ENCODE peak calls at places on chromosomes 7 and 10, in five cellular contexts. H is IMR-90; M is H9; K is D721Med; V is CD8-positive, alpha-beta T cell. J is an unnamed sample.

GRCh38 chr10:60816624-60817023 is 38.3 kb downstream of the CDK1 start:
- DNase-seq in H (peak; percentile 90), M (no peak), K (peak; percentile 43), V (no peak), J (peak; percentile 24)

GRCh38 chr7:124918662-124919061 is 11.0 kb downstream of the POT1 start:
- DNase-seq in H (peak; percentile 2), M (no peak), K (no peak), V (no peak), J (no peak)

GRCh38 chr10:28130267-28130666 is 131.4 kb upstream of the ODAD2 start:
- DNase-seq in H (peak; percentile 75), M (no peak), K (no peak), V (no peak), J (no peak)

GRCh38 chr7:73304071-73304470 is 4.6 kb downstream of the NSUN5 start:
- DNase-seq in H (no peak), M (no peak), K (no peak), V (no peak), J (no peak)

GRCh38 chr7:64307254-64308018 is 6.3 kb upstream of the ZNF736 start:
- DNase-seq in H (peak; percentile 68), M (no peak), K (peak; percentile 30), V (peak; percentile 97), J (peak; percentile 92)

GRCh38 chr10:117318909-117319308 is 56.3 kb downstream of the PDZD8 start:
- DNase-seq in H (peak; percentile 35), M (no peak), K (no peak), V (no peak), J (no peak)

GRCh38 chr7:105911961-105912575 is 35.7 kb upstream of the ATXN7L1 start:
- DNase-seq in H (peak; percentile 60), M (no peak), K (no peak), V (no peak), J (no peak)

GRCh38 chr7:130896051-130896881 is 162.3 kb upstream of the KLF14 start:
- DNase-seq in H (peak; percentile 54), M (no peak), K (no peak), V (no peak), J (no peak)

GRCh38 chr10:78974409-78975317 is 94.1 kb upstream of the ZMIZ1 start:
- DNase-seq in H (peak; percentile 94), M (peak; percentile 82), K (no peak), V (peak; percentile 73), J (peak; percentile 64)

GRCh38 chr7:134339475-134339874 is 22.7 kb upstream of the SLC35B4 start:
- DNase-seq in H (no peak), M (no peak), K (no peak), V (no peak), J (no peak)

GRCh38 chr10:104498345-104498955 is 142.6 kb upstream of the SORCS3 start:
- DNase-seq in H (no peak), M (no peak), K (no peak), V (no peak), J (no peak)

DNA sequence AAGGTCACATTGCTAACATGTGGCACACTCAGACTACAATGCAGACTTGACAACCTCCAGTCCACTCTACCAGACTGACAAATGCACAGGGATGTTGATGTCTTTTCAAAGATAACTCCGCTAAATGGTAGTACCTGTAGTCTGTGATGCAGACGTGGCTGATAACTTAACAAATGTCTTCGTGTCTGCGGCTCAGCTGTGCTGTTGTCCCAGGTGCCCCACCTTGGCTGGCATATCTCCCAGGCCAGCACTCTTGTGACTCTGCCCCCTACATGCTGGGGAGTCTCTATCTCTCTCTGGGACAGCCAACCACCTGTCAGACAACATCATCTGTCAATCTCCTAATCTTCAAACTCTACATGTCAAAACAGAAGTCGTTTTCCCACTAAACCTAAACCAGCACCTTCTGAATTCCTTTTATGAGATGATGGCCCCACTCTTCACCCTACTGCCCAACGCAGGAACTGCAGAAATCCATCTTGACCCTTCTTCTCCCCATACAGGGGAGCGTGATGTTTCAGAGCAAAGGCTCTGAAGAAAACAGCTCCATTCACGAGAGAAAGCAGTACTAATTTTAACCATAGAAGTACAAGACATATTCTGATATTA is 156.4 kb downstream of the USP6NL start:
- DNase-seq in H (no peak), M (peak; percentile 37), K (no peak), V (no peak), J (peak; percentile 16)
- TF ChIP-seq CTCF in H (no peak), M (peak; percentile 63), K (no peak), V (no peak), J (no peak)

DNA sequence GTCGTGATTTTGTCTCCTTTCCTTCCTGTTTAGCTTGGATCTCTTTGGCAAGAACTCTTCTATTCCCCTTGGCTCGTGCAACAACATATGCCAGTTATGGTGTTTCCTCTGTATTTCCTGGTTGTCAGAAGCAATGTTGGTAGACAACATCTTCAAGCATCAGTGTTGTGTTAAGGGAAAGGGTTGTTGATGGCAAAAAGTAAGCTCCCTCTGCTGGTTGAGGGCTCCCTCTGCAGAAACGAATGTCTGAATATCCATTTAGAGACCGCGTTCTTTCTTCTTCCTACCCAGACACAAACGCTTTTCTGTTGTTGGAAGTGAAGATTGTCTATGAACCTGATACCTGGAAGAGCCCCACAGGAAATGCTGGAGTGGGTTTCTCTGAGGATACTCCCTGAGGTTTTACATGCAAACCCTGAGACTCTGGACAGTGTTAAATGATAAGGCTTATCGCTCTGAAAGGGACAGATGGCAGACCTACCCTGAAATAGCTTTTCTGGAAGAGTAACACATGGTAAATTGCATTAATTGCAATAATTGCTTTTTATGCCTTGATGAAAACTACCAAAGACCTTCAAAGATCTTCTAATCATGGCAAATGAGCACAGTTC is 23.6 kb upstream of the C1QL3 start:
- DNase-seq in H (peak; percentile 29), M (peak; percentile 30), K (no peak), V (no peak), J (no peak)
- TF ChIP-seq CTCF in H (peak; percentile 55), M (peak; percentile 84), K (peak; percentile 53), V (no peak), J (peak; percentile 31)

GRCh38 chr10:90712529-90712928 is 145.3 kb downstream of the HTR7 start:
- DNase-seq in H (no peak), M (no peak), K (no peak), V (no peak), J (no peak)

GRCh38 chr10:90722832-90723231 is 135.0 kb downstream of the HTR7 start:
- DNase-seq in H (no peak), M (no peak), K (no peak), V (no peak), J (no peak)

GRCh38 chr10:90723416-90724068 is 134.3 kb downstream of the HTR7 start:
- DNase-seq in H (no peak), M (peak; percentile 60), K (no peak), V (peak; percentile 23), J (no peak)

GRCh38 chr10:90718185-90718584 is 139.7 kb downstream of the HTR7 start:
- DNase-seq in H (no peak), M (no peak), K (no peak), V (no peak), J (no peak)
- TF ChIP-seq CTCF in H (no peak), M (no peak), K (peak; percentile 28), V (no peak), J (no peak)

GRCh38 chr7:82745117-82745516 is 301.5 kb upstream of the CACNA2D1 start:
- DNase-seq in H (peak; percentile 8), M (peak; percentile 40), K (no peak), V (no peak), J (no peak)

GRCh38 chr7:82736633-82737032 is 293.1 kb upstream of the CACNA2D1 start:
- DNase-seq in H (no peak), M (no peak), K (no peak), V (no peak), J (no peak)

GRCh38 chr7:82741493-82741892 is 297.9 kb upstream of the CACNA2D1 start:
- DNase-seq in H (no peak), M (no peak), K (no peak), V (no peak), J (no peak)

GRCh38 chr7:82742163-82742562 is 298.6 kb upstream of the CACNA2D1 start:
- DNase-seq in H (no peak), M (no peak), K (no peak), V (no peak), J (no peak)

GRCh38 chr7:82740246-82740848 is 296.8 kb upstream of the CACNA2D1 start:
- DNase-seq in H (peak; percentile 72), M (peak; percentile 38), K (no peak), V (no peak), J (peak; percentile 56)
- TF ChIP-seq CTCF in H (peak; percentile 78), M (peak; percentile 90), K (peak; percentile 88), V (no peak), J (peak; percentile 15)